ENCODE peak calls at places on chromosomes 6 and 20, in seven cellular contexts. H is HepG2, J is SK-N-SH, Y is HCT116, W is K562, X is GM12878, S is H1. T is an unnamed sample.

GRCh38 chr6:52511572-52512151 is 65.2 kb downstream of the TRAM2 start:
- DNase-seq in H (no peak), J (no peak), Y (no peak), W (peak; percentile 47), X (no peak), S (no peak), T (no peak)

GRCh38 chr6:136111831-136112230 is 138.3 kb downstream of the MTFR2 start:
- DNase-seq in H (no peak), J (no peak), Y (no peak), W (no peak), X (no peak), S (no peak), T (no peak)

GRCh38 chr6:29853245-29853644 is 25.6 kb downstream of the HLA-G start:
- DNase-seq in H (no peak), J (no peak), Y (no peak), W (no peak), X (no peak), S (no peak), T (no peak)

GRCh38 chr6:42407379-42407778 is 44.3 kb downstream of the TRERF1 start:
- DNase-seq in H (no peak), J (no peak), Y (no peak), W (peak; percentile 61), X (no peak), S (no peak), T (no peak)

GRCh38 chr20:33864324-33864963 is 53.3 kb downstream of the CHMP4B start:
- DNase-seq in H (no peak), J (peak; percentile 78), Y (no peak), W (no peak), X (no peak), S (no peak), T (no peak)

GRCh38 chr6:100381111-100381510 is 83.6 kb downstream of the SIM1 start:
- DNase-seq in H (no peak), J (no peak), Y (no peak), W (no peak), X (no peak), S (no peak), T (no peak)

GRCh38 chr20:43893930-43894329 is 20.7 kb upstream of the TOX2 start:
- DNase-seq in H (no peak), J (no peak), Y (no peak), W (no peak), X (no peak), S (no peak), T (no peak)

GRCh38 chr6:134422426-134423231 is 104.7 kb upstream of the SGK1 start:
- DNase-seq in H (peak; percentile 20), J (no peak), Y (peak; percentile 28), W (peak; percentile 34), X (no peak), S (no peak), T (no peak)

GRCh38 chr6:141252828-141253608 is 879.7 kb upstream of the GJE1 start:
- DNase-seq in H (no peak), J (no peak), Y (no peak), W (no peak), X (no peak), S (no peak), T (no peak)

GRCh38 chr6:147559016-147559415 is 50.5 kb downstream of the SAMD5 start:
- DNase-seq in H (no peak), J (no peak), Y (no peak), W (no peak), X (no peak), S (no peak), T (no peak)

GRCh38 chr20:24782801-24783630 is 166.1 kb upstream of the CST7 start:
- DNase-seq in H (peak; percentile 24), J (peak; percentile 44), Y (no peak), W (peak; percentile 4), X (no peak), S (no peak), T (no peak)

GRCh38 chr20:35544436-35544835 is 2.6 kb downstream of the ERGIC3 start:
- DNase-seq in H (no peak), J (no peak), Y (no peak), W (no peak), X (no peak), S (no peak), T (no peak)

GRCh38 chr6:1227600-1227934 is 84.3 kb upstream of the FOXQ1 start:
- DNase-seq in H (no peak), J (no peak), Y (no peak), W (no peak), X (no peak), S (no peak), T (no peak)

GRCh38 chr6:1226208-1227099 is 85.4 kb upstream of the FOXQ1 start:
- DNase-seq in H (no peak), J (no peak), Y (no peak), W (no peak), X (no peak), S (no peak), T (no peak)

GRCh38 chr6:1223312-1223603 is 88.6 kb upstream of the FOXQ1 start:
- DNase-seq in H (no peak), J (no peak), Y (no peak), W (no peak), X (no peak), S (no peak), T (no peak)

GRCh38 chr6:1224514-1224913 is 87.4 kb upstream of the FOXQ1 start:
- DNase-seq in H (no peak), J (no peak), Y (no peak), W (no peak), X (no peak), S (no peak), T (no peak)

DNA sequence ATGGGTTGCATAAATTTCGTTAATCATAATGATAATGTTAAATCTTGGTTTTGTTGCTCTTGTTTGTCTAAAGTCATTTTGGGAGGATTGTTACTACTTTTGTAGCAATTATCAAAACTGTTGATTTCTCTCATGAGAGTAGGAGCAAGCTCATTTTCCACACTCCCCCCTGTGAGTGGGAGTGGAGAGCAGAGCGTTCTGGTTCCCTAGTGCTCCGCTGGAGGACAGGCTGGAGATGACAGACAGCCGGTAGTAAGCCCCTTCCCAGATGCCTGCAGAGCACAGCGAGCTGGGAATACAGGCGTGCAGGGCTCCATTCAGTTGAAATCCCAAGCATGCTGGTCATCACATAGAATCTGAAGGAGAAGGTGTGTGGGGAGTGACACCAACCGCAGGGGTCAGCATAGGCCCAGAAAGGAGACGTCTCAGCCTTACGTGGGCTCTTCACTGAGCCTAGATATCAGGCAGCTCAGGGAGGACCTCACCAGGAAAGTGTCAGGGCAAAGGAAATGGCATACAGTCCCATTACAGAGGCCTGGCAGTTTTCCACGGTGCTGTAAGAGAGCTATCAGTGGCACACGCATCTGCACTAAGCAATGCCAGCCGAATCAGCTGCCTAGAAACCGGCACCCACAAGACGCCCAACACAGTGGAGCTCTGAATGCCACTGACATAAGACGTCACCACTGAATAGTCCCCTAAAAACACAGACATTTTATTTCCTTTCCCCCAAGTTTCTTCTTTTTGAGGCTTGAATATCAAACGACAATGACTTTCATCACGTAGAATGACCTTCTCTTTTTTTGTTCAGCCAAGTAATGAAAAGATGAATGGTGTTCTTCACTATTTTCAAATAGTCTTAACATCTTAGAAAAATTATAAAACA is 89.2 kb upstream of the FOXQ1 start:
- DNase-seq in H (no peak), J (no peak), Y (no peak), W (no peak), X (no peak), S (no peak), T (no peak)
- TF ChIP-seq SIN3A in H (no peak), J (no peak), Y (no peak), W (no peak), X (no peak), S (no peak), T (no peak)

GRCh38 chr6:137491478-137491877 is 2.7 kb downstream of the OLIG3 start:
- DNase-seq in H (no peak), J (no peak), Y (no peak), W (no peak), X (no peak), S (no peak), T (no peak)
- H3K4me3 ChIP-seq in H (no peak overlapping the region), J (no peak overlapping the region), Y (no peak overlapping the region), W (no peak overlapping the region), X (no peak overlapping the region), S (no peak overlapping the region), T (no peak overlapping the region)

DNA sequence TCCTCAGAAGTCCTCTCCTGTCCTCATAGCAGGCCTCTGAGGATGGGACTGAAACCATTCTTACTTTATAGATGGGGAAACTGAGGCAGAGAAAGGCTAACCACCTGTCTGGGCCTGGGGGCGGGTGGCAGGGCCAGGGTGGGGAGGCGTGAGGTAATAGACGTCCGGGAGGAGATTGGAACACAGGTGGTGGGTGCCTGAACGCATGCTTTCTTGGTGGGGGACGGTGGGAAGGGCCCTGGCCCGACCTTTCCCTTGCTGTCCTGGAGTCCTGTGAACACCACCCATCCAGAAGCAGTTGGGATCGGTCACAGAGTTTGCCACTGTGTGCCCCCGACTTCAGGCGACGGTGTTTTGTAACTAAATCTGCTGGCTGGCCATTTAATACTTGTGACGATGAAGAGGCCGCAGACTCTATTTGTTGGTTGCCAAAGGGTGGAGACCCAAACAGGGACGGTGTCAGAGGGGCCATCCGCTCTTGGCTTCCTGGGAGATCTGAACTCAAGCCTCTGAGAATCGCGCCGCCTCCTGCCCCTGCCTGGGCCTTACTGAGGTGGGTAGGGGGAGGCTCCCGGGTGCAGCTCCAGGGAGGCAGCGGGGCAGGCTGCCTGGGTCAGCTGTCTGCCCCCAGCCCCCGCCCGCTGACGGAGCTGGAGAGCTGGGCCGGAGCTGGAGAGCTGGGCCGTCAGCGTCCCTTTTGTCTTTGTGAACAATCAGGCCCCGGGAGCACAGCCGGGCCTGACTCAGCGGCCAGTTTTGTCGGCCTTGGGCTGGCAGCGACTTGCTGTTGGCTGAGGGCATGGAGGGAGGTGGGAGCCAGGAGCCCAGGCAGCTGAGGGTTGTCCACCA is 4.1 kb downstream of the RBM38 start:
- DNase-seq in H (no peak), J (no peak), Y (no peak), W (no peak), X (no peak), S (no peak), T (no peak)
- TF ChIP-seq POLR2AphosphoS5 in H (no peak), J (no peak), Y (no peak), W (no peak), X (peak; percentile 15), S (no peak), T (no peak)

GRCh38 chr20:7025635-7026034 is 258.1 kb downstream of the BMP2 start:
- DNase-seq in H (no peak), J (no peak), Y (no peak), W (no peak), X (no peak), S (no peak), T (no peak)
- TF ChIP-seq SIN3A in H (no peak), J (no peak), Y (no peak), W (no peak), X (no peak), S (no peak), T (no peak)

GRCh38 chr20:46118481-46119020 is 437 bp downstream of the CD40 start:
- DNase-seq in H (no peak), J (no peak), Y (no peak), W (no peak), X (no peak), S (no peak), T (no peak)
- H3K4me3 ChIP-seq in H (peak overlapping the region; percentile 65), J (no peak overlapping the region), Y (peak overlapping the region; percentile 71), W (peak overlapping the region; percentile 38), X (peak overlapping the region; percentile 96), S (peak overlapping the region; percentile 63), T (peak overlapping the region; percentile 81)

T was measured in Panc1.